ENCODE peak calls at places on chromosomes 4 and X, in ten cellular contexts. H is caudate nucleus; F is stimulated activated CD8-positive, alpha-beta memory T cell treated with anti-CD3 and anti-CD28 coated beads, Interleukin-15, amount 100 ng/mL, for 24 hours; B is PC-3; S is NCI-H774; X is LoVo; Y is A549; U is kidney epithelial cell; C is iPS-NIHi11; Z is astrocyte of the hippocampus. W is an unnamed sample.

GRCh38 chr4:99126376-99126775 is 17.7 kb downstream of the ADH4 start:
- DNase-seq in H (no peak), F (no peak), B (no peak), S (no peak), X (no peak), Y (no peak), U (no peak), C (no peak), Z (no peak), W (no peak)

GRCh38 chr4:36243355-36244256 is 708 bp downstream of the ARAP2 start:
- DNase-seq in H (no peak), F (no peak), B (peak), S (peak), X (peak), Y (peak), U (no peak), C (peak), Z (peak), W (peak)

GRCh38 chr4:186725422-186726149 is 1.9 kb upstream of the FAT1 start:
- DNase-seq in H (peak), F (no peak), B (peak), S (peak), X (peak), Y (peak), U (no peak), C (peak), Z (peak), W (peak)

GRCh38 chr4:2592572-2592971 is 56.1 kb downstream of the FAM193A start:
- DNase-seq in H (no peak), F (no peak), B (no peak), S (no peak), X (no peak), Y (no peak), U (no peak), C (no peak), Z (no peak), W (no peak)

GRCh38 chr4:56307423-56307822 is 79.9 kb downstream of the AASDH start:
- DNase-seq in H (no peak), F (no peak), B (peak), S (no peak), X (no peak), Y (no peak), U (peak), C (peak), Z (peak), W (no peak)

GRCh38 chrX:72003811-72004750 is 93.4 kb downstream of the NHSL2 start:
- DNase-seq in H (no peak), F (no peak), B (peak), S (no peak), X (no peak), Y (no peak), U (no peak), C (peak), Z (peak), W (no peak)

GRCh38 chr4:42519803-42520417 is 122.6 kb downstream of the SHISA3 start:
- DNase-seq in H (no peak), F (no peak), B (peak), S (peak), X (peak), Y (peak), U (no peak), C (peak), Z (peak), W (no peak)

GRCh38 chr4:2082118-2082517 is 23.0 kb downstream of the NAT8L start:
- DNase-seq in H (no peak), F (no peak), B (no peak), S (no peak), X (no peak), Y (no peak), U (no peak), C (no peak), Z (no peak), W (no peak)

GRCh38 chrX:20742106-20742505 is 475.4 kb upstream of the RPS6KA3 start:
- DNase-seq in H (no peak), F (no peak), B (peak), S (no peak), X (no peak), Y (no peak), U (no peak), C (no peak), Z (peak), W (no peak)

GRCh38 chrX:69493766-69494165 is 10.4 kb upstream of the NALF2 start:
- DNase-seq in H (no peak), F (no peak), B (peak), S (no peak), X (no peak), Y (no peak), U (no peak), C (no peak), Z (no peak), W (no peak)

GRCh38 chrX:39811391-39811790 is 286.4 kb downstream of the BCOR start:
- DNase-seq in H (no peak), F (no peak), B (no peak), S (no peak), X (no peak), Y (no peak), U (no peak), C (no peak), Z (no peak), W (peak)

GRCh38 chrX:23935116-23935515 is 27.3 kb downstream of the CXorf58 start:
- DNase-seq in H (no peak), F (no peak), B (no peak), S (no peak), X (no peak), Y (no peak), U (no peak), C (no peak), Z (no peak), W (no peak)

GRCh38 chr4:41307633-41308032 is 50.9 kb downstream of the UCHL1 start:
- DNase-seq in H (no peak), F (no peak), B (no peak), S (no peak), X (no peak), Y (no peak), U (no peak), C (no peak), Z (no peak), W (no peak)

GRCh38 chr4:154911608-154912098 is 130.6 kb downstream of the RBM46 start:
- DNase-seq in H (no peak), F (no peak), B (no peak), S (no peak), X (no peak), Y (no peak), U (no peak), C (no peak), Z (no peak), W (no peak)

GRCh38 chr4:26624042-26624441 is 40.2 kb downstream of the TBC1D19 start:
- DNase-seq in H (no peak), F (no peak), B (no peak), S (no peak), X (no peak), Y (no peak), U (no peak), C (no peak), Z (no peak), W (no peak)

GRCh38 chrX:134512566-134512965 is 52.6 kb downstream of the HPRT1 start:
- DNase-seq in H (no peak), F (no peak), B (peak), S (no peak), X (peak), Y (peak), U (peak), C (no peak), Z (peak), W (no peak)

GRCh38 chrX:39582091-39582490 is 515.7 kb downstream of the BCOR start:
- DNase-seq in H (no peak), F (no peak), B (peak), S (no peak), X (peak), Y (no peak), U (peak), C (no peak), Z (peak), W (no peak)

W was measured in substantia nigra.